ENCODE peak calls at places on chromosomes 12 and 14, in seven cellular contexts. Y, M, N, G, V, C and X are unnamed samples.

GRCh38 chr14:77043177-77043983 is 14.9 kb upstream of the IRF2BPL start:
- DNase-seq in G (peak; percentile 64), M (peak; percentile 75), Y (peak; percentile 91), V (peak; percentile 94), C (peak; percentile 49), N (peak; percentile 97), X (no peak)

GRCh38 chr12:53057816-53058500 is 8.1 kb downstream of the TNS2 start:
- DNase-seq in G (no peak), Y (no peak), M (no peak), C (no peak), N (no peak), V (no peak), X (no peak)

GRCh38 chr12:62192486-62193250 is 67.5 kb upstream of the USP15 start:
- DNase-seq in N (peak; percentile 90), V (peak; percentile 75), Y (peak; percentile 82), C (peak; percentile 78), G (peak; percentile 70), M (peak; percentile 47), X (peak; percentile 16)

GRCh38 chr14:77883479-77884238 is 83.8 kb downstream of the ADCK1 start:
- DNase-seq in C (peak; percentile 9), N (no peak), G (no peak), V (no peak), Y (no peak), M (no peak), X (no peak)

GRCh38 chr14:29486132-29486531 is 441.5 kb downstream of the PRKD1 start:
- DNase-seq in V (no peak), G (no peak), N (no peak), Y (no peak), M (no peak), C (no peak), X (no peak)

GRCh38 chr12:70598467-70599194 is 38.6 kb downstream of the PTPRB start:
- DNase-seq in Y (no peak), V (no peak), C (no peak), G (no peak), M (peak; percentile 71), N (peak; percentile 75), X (no peak)

GRCh38 chr12:101957251-101957650 is 79.9 kb downstream of the DRAM1 start:
- DNase-seq in N (no peak), Y (peak; percentile 4), M (no peak), C (no peak), G (no peak), V (no peak), X (no peak)

GRCh38 chr14:67357583-67358354 is 1.8 kb downstream of the ATP6V1D start:
- DNase-seq in N (no peak), Y (peak; percentile 30), M (no peak), C (no peak), G (peak; percentile 35), V (no peak), X (no peak)

GRCh38 chr12:60195483-60195882 is 599.7 kb downstream of the SLC16A7 start:
- DNase-seq in M (no peak), N (no peak), V (no peak), C (no peak), Y (no peak), G (no peak), X (no peak)

GRCh38 chr14:64040044-64040443 is 187.2 kb downstream of the SYNE2 start:
- DNase-seq in Y (peak; percentile 44), G (no peak), C (peak; percentile 13), M (no peak), V (no peak), N (peak; percentile 35), X (no peak)

GRCh38 chr12:51871126-51871525 is 16.8 kb upstream of the ANKRD33 start:
- DNase-seq in V (no peak), Y (no peak), C (no peak), N (no peak), G (no peak), M (no peak), X (no peak)

GRCh38 chr12:49283541-49284429 is 11.2 kb upstream of the PRPH start:
- DNase-seq in V (no peak), N (no peak), C (no peak), G (no peak), M (no peak), Y (no peak), X (no peak)
- TF ChIP-seq CTCF in V (no peak), N (peak; percentile 22), C (peak; percentile 13), G (no peak), M (no peak), Y (peak; percentile 7), X (no peak)

GRCh38 chr14:51648296-51648695 is 3.4 kb upstream of the FRMD6 start:
- DNase-seq in M (no peak), G (no peak), Y (no peak), C (no peak), V (no peak), N (no peak), X (no peak)
- H3K4me3 ChIP-seq in M (no peak overlapping the region), G (no peak overlapping the region), Y (no peak overlapping the region), C (no peak overlapping the region), V (no peak overlapping the region), N (no peak overlapping the region), X (no peak overlapping the region)

GRCh38 chr14:73935666-73936065 is 14.2 kb downstream of the FAM161B start:
- DNase-seq in M (no peak), Y (no peak), C (peak; percentile 33), V (no peak), G (peak; percentile 9), N (peak; percentile 26), X (no peak)
- TF ChIP-seq CTCF in M (no peak), Y (peak; percentile 31), C (no peak), V (peak; percentile 44), G (no peak), N (peak; percentile 36), X (no peak)

DNA sequence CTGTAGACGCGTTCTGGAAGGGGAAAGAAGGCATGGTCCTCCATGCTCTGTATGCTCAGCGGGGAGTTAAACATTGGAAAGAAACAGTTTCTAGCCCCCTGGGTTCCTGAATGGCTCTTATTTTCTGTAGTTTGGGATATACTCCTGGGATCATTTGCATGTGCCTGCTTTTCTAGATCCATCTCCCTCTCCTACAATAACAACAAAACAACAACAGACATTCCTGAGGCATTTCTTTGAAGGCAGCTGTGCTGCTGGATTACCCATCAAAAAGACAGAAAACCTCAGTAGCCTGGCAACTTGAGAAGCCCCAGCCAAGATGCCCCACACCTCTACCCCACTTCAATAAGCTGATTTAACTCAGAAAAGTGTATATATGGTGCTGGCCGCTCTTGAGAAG is 8.7 kb downstream of the SLC7A8 start:
- DNase-seq in M (no peak), C (no peak), Y (no peak), N (no peak), G (no peak), V (no peak), X (no peak)
- H3K4me3 ChIP-seq in M (no peak overlapping the region), C (no peak overlapping the region), Y (no peak overlapping the region), N (no peak overlapping the region), G (no peak overlapping the region), V (no peak overlapping the region), X (no peak overlapping the region)

DNA sequence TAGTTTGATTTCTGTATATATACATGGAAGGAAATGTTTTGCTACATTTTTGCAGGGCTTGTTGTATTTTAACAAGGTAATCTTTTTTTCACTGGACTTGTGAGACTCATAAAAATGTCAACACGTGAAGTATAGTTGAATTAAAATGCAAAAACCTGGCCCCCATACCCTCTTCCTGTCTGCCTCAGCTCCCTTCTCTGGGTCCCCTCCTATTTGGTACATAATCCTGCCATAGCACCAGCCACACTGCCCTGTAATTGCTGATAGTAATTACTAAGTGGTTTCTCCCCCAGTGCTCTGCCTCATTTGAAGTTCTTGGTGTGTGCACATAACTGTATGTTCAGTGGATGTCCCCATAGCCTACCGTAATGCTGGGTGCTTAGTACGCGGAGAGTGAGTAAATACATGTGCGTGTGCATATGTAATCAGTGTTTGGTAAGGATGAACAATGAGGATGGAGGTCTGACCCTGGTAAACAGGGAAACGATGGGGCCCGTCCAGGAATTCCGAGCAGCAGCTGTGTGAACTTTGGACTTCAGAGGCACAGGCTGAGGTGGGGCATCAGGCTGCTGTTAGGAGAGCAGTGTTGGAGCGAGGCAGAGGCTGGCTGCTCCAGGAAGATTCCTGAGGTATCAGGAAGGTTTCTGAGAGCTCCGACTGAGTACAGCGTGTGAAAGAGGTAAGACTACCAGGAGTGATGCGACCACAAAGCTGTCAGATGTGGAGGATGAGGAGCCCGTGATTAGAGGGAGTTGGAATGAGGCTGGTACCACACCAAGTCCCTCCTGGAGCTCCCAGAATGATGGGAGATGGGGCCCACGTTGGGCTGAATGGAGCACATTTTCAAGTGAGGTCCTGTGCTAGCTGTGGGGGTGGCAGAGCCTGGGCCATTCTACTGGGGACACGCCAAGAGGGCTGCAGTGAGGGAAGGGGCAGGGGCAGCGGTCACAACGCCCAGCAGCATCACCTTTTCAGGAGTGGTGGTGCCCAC is 106.8 kb downstream of the PELI2 start:
- DNase-seq in N (no peak), G (no peak), C (peak; percentile 83), M (no peak), Y (no peak), V (no peak), X (no peak)
- TF ChIP-seq CTCF in N (no peak), G (no peak), C (no peak), M (no peak), Y (no peak), V (no peak), X (no peak)

DNA sequence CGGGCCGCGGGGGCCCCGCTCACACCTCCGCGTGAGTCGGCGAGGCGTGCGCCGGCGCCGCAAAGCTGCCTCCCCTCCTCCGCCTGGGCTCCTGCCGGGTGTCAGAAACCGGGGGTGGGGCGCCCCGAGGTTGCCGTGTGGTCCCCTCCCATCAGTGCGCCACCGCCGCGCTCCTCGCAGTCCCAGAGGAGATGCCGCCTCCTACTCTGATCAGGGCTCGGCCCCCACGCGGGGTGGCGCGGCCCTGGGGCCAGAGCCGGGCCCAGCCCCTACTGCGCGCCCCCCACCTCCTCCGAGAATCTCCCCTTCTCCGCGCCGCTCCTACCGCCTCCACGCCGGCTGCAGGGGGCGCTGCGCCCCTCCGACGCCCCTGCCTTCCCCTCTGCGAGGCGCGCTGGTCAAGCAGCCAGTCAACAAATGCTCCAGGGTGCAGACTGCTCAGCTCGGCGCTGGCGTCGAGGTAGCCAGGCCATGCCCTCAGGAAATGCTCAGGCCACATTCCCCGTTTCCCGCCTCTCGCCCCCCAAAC is 467 bp upstream of the JAG2 start:
- DNase-seq in V (peak; percentile 29), G (peak; percentile 14), Y (no peak), N (no peak), C (peak; percentile 68), M (peak; percentile 46), X (no peak)
- H3K4me3 ChIP-seq in V (no peak overlapping the region), G (no peak overlapping the region), Y (no peak overlapping the region), N (no peak overlapping the region), C (peak overlapping the region; percentile 59), M (no peak overlapping the region), X (no peak overlapping the region)

GRCh38 chr12:14810953-14811483 is 3.0 kb downstream of the SMCO3 start:
- DNase-seq in Y (peak; percentile 33), G (peak; percentile 4), V (peak; percentile 19), C (peak; percentile 58), N (peak; percentile 62), M (no peak), X (no peak)
- TF ChIP-seq CTCF in Y (peak; percentile 58), G (peak; percentile 1), V (peak; percentile 65), C (peak; percentile 89), N (peak; percentile 71), M (peak; percentile 44), X (peak; percentile 8)

GRCh38 chr12:116142936-116143882 is 134.3 kb downstream of the MED13L start:
- DNase-seq in G (peak; percentile 14), Y (peak; percentile 89), M (no peak), V (peak; percentile 75), N (peak; percentile 83), C (peak; percentile 33), X (no peak)
- H3K4me3 ChIP-seq in G (no peak overlapping the region), Y (no peak overlapping the region), M (no peak overlapping the region), V (no peak overlapping the region), N (no peak overlapping the region), C (no peak overlapping the region), X (no peak overlapping the region)